ENCODE peak calls at places on chromosome 9, in eight cellular contexts. W is MM.1S, I is pancreas, L is ovary, G is heart right ventricle, B is astrocyte, U is spleen, H is heart left ventricle. S is an unnamed sample.

GRCh38 chr9:7196467-7196866 is 438.7 kb downstream of the KDM4C start:
- DNase-seq in W (no peak), I (no peak), L (no peak), G (no peak), B (no peak), U (no peak), H (no peak), S (no peak)

GRCh38 chr9:133275105-133276000 is at the start of gene ABO:
- DNase-seq in W (no peak), I (peak; percentile 54), L (peak; percentile 70), G (peak; percentile 48), B (no peak), U (no peak), H (peak; percentile 57), S (peak; percentile 77)

GRCh38 chr9:4225291-4226119 is 74.4 kb downstream of the GLIS3 start:
- DNase-seq in W (no peak), I (no peak), L (no peak), G (no peak), B (peak; percentile 99), U (no peak), H (no peak), S (no peak)

GRCh38 chr9:135096408-135096885 is 9.0 kb downstream of the OLFM1 start:
- DNase-seq in W (no peak), I (no peak), L (no peak), G (no peak), B (no peak), U (no peak), H (no peak), S (no peak)

GRCh38 chr9:94717656-94718225 is 8.8 kb upstream of the AOPEP start:
- DNase-seq in W (no peak), I (no peak), L (no peak), G (no peak), B (peak; percentile 36), U (no peak), H (no peak), S (no peak)

GRCh38 chr9:75265525-75265972 is 177.2 kb downstream of the OSTF1 start:
- DNase-seq in W (peak; percentile 56), I (no peak), L (peak; percentile 31), G (no peak), B (peak; percentile 4), U (no peak), H (no peak), S (no peak)

GRCh38 chr9:131358438-131359029 is 35.4 kb upstream of the PRRC2B start:
- DNase-seq in W (no peak), I (no peak), L (no peak), G (no peak), B (no peak), U (peak; percentile 20), H (no peak), S (no peak)

GRCh38 chr9:22817181-22817580 is 370.6 kb downstream of the DMRTA1 start:
- DNase-seq in W (no peak), I (no peak), L (no peak), G (no peak), B (peak; percentile 66), U (no peak), H (no peak), S (no peak)

GRCh38 chr9:22342489-22343217 is 104.0 kb upstream of the DMRTA1 start:
- DNase-seq in W (no peak), I (no peak), L (no peak), G (no peak), B (peak; percentile 75), U (no peak), H (no peak), S (no peak)

GRCh38 chr9:89528540-89528939 is 30.6 kb upstream of the SEMA4D start:
- DNase-seq in W (no peak), I (no peak), L (no peak), G (no peak), B (no peak), U (no peak), H (no peak), S (no peak)

GRCh38 chr9:89526667-89527066 is 28.8 kb upstream of the SEMA4D start:
- DNase-seq in W (no peak), I (no peak), L (no peak), G (no peak), B (no peak), U (no peak), H (no peak), S (no peak)

GRCh38 chr9:89525673-89526374 is 27.9 kb upstream of the SEMA4D start:
- DNase-seq in W (no peak), I (no peak), L (no peak), G (no peak), B (no peak), U (peak; percentile 79), H (no peak), S (no peak)

GRCh38 chr9:89528131-89528530 is 30.2 kb upstream of the SEMA4D start:
- DNase-seq in W (no peak), I (no peak), L (no peak), G (no peak), B (no peak), U (no peak), H (no peak), S (no peak)

DNA sequence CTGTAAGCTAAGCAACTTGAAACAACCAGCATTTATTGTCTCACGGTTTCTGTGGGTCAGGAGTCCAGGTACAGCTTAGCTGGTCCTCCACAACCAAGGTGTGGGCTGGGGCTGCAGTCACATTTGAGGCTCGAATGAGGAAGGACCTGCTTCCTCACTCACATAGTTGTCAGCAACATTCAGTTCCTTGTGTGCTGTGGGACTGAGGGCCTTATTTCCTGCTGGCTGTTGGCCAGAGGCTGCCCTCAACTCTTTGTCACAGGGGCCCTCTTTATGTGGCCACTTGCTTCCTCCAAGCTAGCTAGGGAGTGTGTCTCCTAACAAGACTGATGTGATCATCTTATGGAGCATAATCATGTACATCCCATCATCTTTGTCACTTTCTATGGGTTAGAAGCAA is 29.2 kb upstream of the SEMA4D start:
- DNase-seq in W (no peak), I (no peak), L (no peak), G (peak; percentile 39), B (no peak), U (peak; percentile 87), H (peak; percentile 69), S (no peak)
- H3K27ac ChIP-seq in W (no peak overlapping the region), I (no peak overlapping the region), L (no peak overlapping the region), G (no peak overlapping the region), B (no peak overlapping the region), U (peak overlapping the region; percentile 64), H (no peak overlapping the region), S (no peak overlapping the region)

DNA sequence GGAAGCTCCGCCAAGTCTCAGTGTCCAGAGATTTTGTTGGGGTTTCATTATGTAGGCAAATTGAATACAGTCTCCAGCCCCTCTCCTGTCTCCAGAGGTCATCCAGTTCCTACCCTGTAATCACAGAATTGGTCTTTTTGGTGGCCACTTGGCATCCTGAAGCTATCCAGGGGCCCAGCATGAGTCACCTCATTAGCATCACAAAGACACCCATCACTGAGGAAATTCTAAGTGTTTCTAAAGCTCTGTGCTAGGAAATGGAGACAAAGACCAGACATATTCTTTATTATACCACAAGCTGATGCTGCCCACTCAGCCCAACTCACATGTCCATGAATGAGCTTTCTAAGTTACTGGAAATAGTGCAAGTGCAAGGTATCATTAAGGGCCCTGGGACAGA is 229.9 kb downstream of the DOCK8 start:
- DNase-seq in W (no peak), I (no peak), L (no peak), G (no peak), B (peak; percentile 68), U (no peak), H (no peak), S (no peak)
- H3K36me3 ChIP-seq in W (no peaks in the 10 kb centered on the region), I (no peaks in the 10 kb centered on the region), L (no peaks in the 10 kb centered on the region), G (no peaks in the 10 kb centered on the region), B (no peaks in the 10 kb centered on the region), U (peaks cover 100% of the 10 kb centered on the region), H (peaks cover 7% of the 10 kb centered on the region), S (peaks cover 52% of the 10 kb centered on the region)

DNA sequence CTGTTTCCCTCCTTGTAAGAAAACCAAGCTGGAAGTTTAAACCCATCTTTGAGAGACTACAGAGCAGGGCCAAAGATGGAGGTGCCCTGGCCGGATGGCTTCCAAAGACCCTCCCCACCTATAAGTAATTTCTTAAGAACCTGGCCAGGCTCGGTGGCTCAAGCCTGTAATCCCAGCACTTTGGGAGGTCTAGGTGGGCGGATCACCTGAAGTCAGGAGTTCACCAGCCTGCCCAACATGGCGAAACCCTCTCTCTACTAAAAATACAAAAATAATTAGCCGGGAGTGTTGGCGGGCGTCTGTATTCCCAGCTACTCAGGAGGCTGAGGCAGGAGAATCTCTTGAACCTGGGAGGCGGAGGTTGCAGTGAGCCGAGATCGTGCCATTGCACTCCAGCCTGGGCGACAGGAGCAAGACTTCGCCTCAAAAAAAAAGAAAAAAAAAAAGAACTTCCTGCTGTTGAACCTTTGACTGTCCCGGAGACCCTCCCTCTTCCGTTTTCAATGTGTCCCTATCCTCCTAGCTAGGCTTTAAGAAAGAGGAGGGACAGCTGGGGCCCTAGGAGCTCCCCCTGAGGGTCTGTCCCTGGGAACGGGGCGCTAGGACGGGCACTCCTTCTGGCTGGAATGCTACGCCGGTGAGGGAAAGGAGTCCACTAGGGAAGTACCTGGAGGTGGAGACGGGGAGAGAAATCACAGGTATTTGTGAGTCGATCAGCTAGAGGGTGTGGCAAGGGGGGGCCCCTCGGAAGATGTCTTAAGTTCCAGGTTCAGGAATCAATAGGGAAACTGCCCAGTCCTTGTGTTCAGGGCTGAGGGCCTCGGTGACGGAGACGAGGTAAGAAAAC is 4.8 kb downstream of the SIT1 start:
- DNase-seq in W (peak; percentile 43), I (peak; percentile 58), L (no peak), G (no peak), B (peak; percentile 8), U (no peak), H (peak; percentile 48), S (peak; percentile 74)
- H3K27ac ChIP-seq in W (no peak overlapping the region), I (peak overlapping the region; percentile 94), L (peak overlapping the region; percentile 48), G (peak overlapping the region; percentile 89), B (no peak overlapping the region), U (peak overlapping the region; percentile 82), H (peak overlapping the region; percentile 70), S (peak overlapping the region; percentile 88)

DNA sequence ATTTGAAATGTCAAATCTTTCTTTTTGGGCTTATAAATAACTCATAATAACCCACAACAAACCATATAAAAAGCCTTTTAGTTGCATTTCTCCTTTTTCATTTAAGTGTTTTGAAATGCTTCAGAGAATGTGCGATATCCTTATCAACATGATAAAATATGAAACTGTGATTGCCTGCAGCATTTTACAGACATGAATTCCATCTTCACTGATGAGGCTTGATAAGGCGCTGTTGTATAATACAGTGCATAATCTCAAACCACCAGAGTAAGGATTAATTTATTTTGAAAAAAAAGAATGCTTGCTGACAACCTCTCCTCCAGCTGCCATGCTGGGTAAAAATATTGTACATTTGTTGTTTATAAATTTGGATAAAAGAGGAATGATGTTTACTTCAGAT is 216.8 kb downstream of the PBX3 start:
- DNase-seq in W (no peak), I (no peak), L (no peak), G (no peak), B (no peak), U (no peak), H (no peak), S (no peak)
- H3K36me3 ChIP-seq in W (no peaks in the 10 kb centered on the region), I (peaks cover 8% of the 10 kb centered on the region), L (no peaks in the 10 kb centered on the region), G (no peaks in the 10 kb centered on the region), B (peaks cover 12% of the 10 kb centered on the region), U (peaks cover 76% of the 10 kb centered on the region), H (peaks cover 69% of the 10 kb centered on the region), S (peaks cover 45% of the 10 kb centered on the region)

GRCh38 chr9:137708590-137709284 is 89.9 kb downstream of the EHMT1 start:
- DNase-seq in W (no peak), I (no peak), L (no peak), G (no peak), B (no peak), U (no peak), H (no peak), S (no peak)
- H3K27ac ChIP-seq in W (no peak overlapping the region), I (no peak overlapping the region), L (no peak overlapping the region), G (no peak overlapping the region), B (no peak overlapping the region), U (no peak overlapping the region), H (no peak overlapping the region), S (no peak overlapping the region)

GRCh38 chr9:92300935-92301334 is 7.4 kb upstream of the IARS1 start:
- DNase-seq in W (no peak), I (no peak), L (no peak), G (no peak), B (no peak), U (no peak), H (no peak), S (no peak)
- H3K36me3 ChIP-seq in W (peaks cover 38% of the 10 kb centered on the region), I (peaks cover 85% of the 10 kb centered on the region), L (no peaks in the 10 kb centered on the region), G (peaks cover 6% of the 10 kb centered on the region), B (peaks cover 70% of the 10 kb centered on the region), U (peaks cover 96% of the 10 kb centered on the region), H (peaks cover 96% of the 10 kb centered on the region), S (peaks cover 93% of the 10 kb centered on the region)

S was measured in upper lobe of right lung.